ENCODE peak calls at places on chromosomes 7 and 10, in nine cellular contexts. T is body of pancreas, J is esophagus squamous epithelium, M is HepG2, V is stomach, C is hepatocyte, L is mammary epithelial cell, D is transverse colon, B is heart right ventricle. R is an unnamed sample. For H3K36me3 and H3K4me1, the result is how much of the 10 kb centered on the place peaks cover.

GRCh38 chr10:102918817-102919236 is 733 bp downstream of the CNNM2 start:
- DNase-seq in M (peak), J (no peak), B (peak), C (peak), L (peak), D (peak), T (no peak), V (no peak), R (no peak)

GRCh38 chr7:22220947-22221346 is 136.0 kb downstream of the RAPGEF5 start:
- DNase-seq in L (no peak), J (no peak), T (no peak), M (no peak), C (no peak), D (no peak), V (no peak), B (no peak), R (no peak)

GRCh38 chr7:83347836-83348482 is 185.3 kb upstream of the PCLO start:
- DNase-seq in J (no peak), C (peak), V (no peak), T (no peak), D (peak), B (no peak), L (peak), M (no peak), R (peak)

GRCh38 chr10:60465801-60466200 is 76.1 kb upstream of the ANK3 start:
- DNase-seq in D (no peak), B (no peak), T (no peak), L (no peak), J (no peak), V (no peak), C (no peak), M (no peak), R (no peak)

GRCh38 chr7:155490697-155491628 is 33.0 kb downstream of the EN2 start:
- DNase-seq in J (no peak), V (no peak), B (peak), L (no peak), M (no peak), D (peak), T (peak), C (no peak), R (no peak)

GRCh38 chr7:129778770-129779601 is 167.5 kb downstream of the NRF1 start:
- DNase-seq in T (peak), J (no peak), L (peak), M (no peak), C (peak), B (no peak), V (no peak), D (no peak), R (peak)

GRCh38 chr7:89246196-89246595 is 450.7 kb upstream of the TEX47 start:
- DNase-seq in B (no peak), D (no peak), L (no peak), J (no peak), M (no peak), V (no peak), C (no peak), T (no peak), R (no peak)

GRCh38 chr10:59073456-59074053 is 102.9 kb upstream of the PHYHIPL start:
- DNase-seq in C (peak), B (no peak), V (no peak), M (peak), T (peak), J (no peak), D (no peak), L (no peak), R (peak)

GRCh38 chr7:27192546-27193334 is 7.2 kb downstream of the HOXA13 start:
- DNase-seq in V (no peak), D (peak), B (no peak), M (no peak), C (no peak), J (no peak), L (no peak), T (peak), R (no peak)

GRCh38 chr7:152520861-152521302 is 85.1 kb upstream of the KMT2C start:
- DNase-seq in L (no peak), D (no peak), T (no peak), V (no peak), B (no peak), M (no peak), C (no peak), J (no peak), R (no peak)

GRCh38 chr10:80137031-80137712 is 4.6 kb downstream of the PLAC9 start:
- DNase-seq in J (no peak), L (no peak), T (no peak), M (no peak), V (no peak), D (no peak), B (peak), C (peak), R (no peak)

GRCh38 chr10:633279-634245 is 55.9 kb downstream of the DIP2C start:
- DNase-seq in J (no peak), C (no peak), D (no peak), L (no peak), M (peak), B (no peak), T (no peak), V (peak), R (no peak)

GRCh38 chr7:7185382-7185989 is 3.1 kb downstream of the C1GALT1 start:
- DNase-seq in L (no peak), M (no peak), J (no peak), V (no peak), T (no peak), B (no peak), C (no peak), D (no peak), R (no peak)

GRCh38 chr7:17941171-17941490 is 837 bp upstream of the SNX13 start:
- DNase-seq in L (peak), V (no peak), D (no peak), C (peak), M (peak), B (no peak), J (no peak), T (no peak), R (peak)

GRCh38 chr7:127840552-127840951 is 188.6 kb downstream of the SND1 start:
- DNase-seq in T (no peak), L (no peak), D (no peak), C (no peak), M (no peak), B (no peak), J (no peak), V (no peak), R (no peak)
- H3K36me3 ChIP-seq in T (under half), L (under half), D (under half), C (under half), M (under half), B (under half), J (under half), V (under half), R (under half)

GRCh38 chr7:158228131-158228530 is 359.5 kb downstream of the PTPRN2 start:
- DNase-seq in D (no peak), T (no peak), J (no peak), L (no peak), B (no peak), V (no peak), M (no peak), C (no peak), R (no peak)
- TF ChIP-seq CTCF in D (no peak), T (no peak), J (no peak), L (no peak), B (no peak), V (no peak), M (no peak), C (no peak), R (no peak)

GRCh38 chr10:113293167-113293566 is 259.7 kb upstream of the HABP2 start:
- DNase-seq in V (no peak), M (no peak), J (no peak), B (no peak), L (no peak), C (no peak), T (no peak), D (no peak), R (no peak)

GRCh38 chr10:113300628-113301027 is 252.2 kb upstream of the HABP2 start:
- DNase-seq in D (no peak), T (no peak), V (no peak), L (no peak), B (no peak), C (no peak), M (no peak), J (no peak), R (no peak)

GRCh38 chr10:113298616-113299015 is 254.2 kb upstream of the HABP2 start:
- DNase-seq in M (no peak), J (no peak), L (no peak), B (no peak), C (no peak), T (no peak), D (no peak), V (no peak), R (no peak)

GRCh38 chr10:113294868-113295267 is 258.0 kb upstream of the HABP2 start:
- DNase-seq in J (no peak), M (no peak), B (no peak), T (peak), D (no peak), C (no peak), L (no peak), V (no peak), R (no peak)

DNA sequence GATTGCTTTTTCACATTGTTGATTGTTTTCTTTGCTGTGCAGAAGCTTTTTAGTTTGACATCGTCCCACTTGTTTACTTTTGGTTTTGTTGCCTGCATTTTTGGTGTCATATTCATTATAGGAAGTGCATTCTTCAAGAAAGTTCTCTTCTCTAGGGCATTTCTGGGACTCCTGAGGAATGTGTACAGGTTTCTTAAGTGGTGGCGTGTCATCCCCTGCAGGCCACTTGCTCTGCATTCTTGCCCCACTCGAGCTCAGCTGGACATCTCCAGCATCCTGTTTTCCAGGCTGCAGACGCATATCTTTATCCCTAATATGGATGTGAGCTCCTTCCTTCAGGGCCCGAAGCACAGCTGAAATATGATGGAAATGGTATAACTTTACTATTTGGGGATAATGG is 255.6 kb upstream of the HABP2 start:
- DNase-seq in T (no peak), B (no peak), J (no peak), D (no peak), C (no peak), V (no peak), L (no peak), M (no peak), R (peak)
- H3K4me1 ChIP-seq in T (under half), B (under half), J (under half), D (under half), C (under half), V (under half), L (under half), M (under half), R (under half)

GRCh38 chr7:55481126-55481525 is 91.2 kb downstream of the VOPP1 start:
- DNase-seq in J (no peak), L (no peak), B (no peak), T (no peak), C (no peak), V (no peak), D (no peak), M (no peak), R (no peak)
- H3K36me3 ChIP-seq in J (under half), L (under half), B (under half), T (under half), C (under half), V (under half), D (under half), M (under half), R (under half)

GRCh38 chr10:17067549-17068264 is 61.9 kb downstream of the CUBN start:
- DNase-seq in D (no peak), V (no peak), T (no peak), M (no peak), J (no peak), C (no peak), L (no peak), B (no peak), R (no peak)
- TF ChIP-seq CTCF in D (no peak), V (no peak), T (no peak), M (no peak), J (no peak), C (no peak), L (no peak), B (no peak), R (no peak)

DNA sequence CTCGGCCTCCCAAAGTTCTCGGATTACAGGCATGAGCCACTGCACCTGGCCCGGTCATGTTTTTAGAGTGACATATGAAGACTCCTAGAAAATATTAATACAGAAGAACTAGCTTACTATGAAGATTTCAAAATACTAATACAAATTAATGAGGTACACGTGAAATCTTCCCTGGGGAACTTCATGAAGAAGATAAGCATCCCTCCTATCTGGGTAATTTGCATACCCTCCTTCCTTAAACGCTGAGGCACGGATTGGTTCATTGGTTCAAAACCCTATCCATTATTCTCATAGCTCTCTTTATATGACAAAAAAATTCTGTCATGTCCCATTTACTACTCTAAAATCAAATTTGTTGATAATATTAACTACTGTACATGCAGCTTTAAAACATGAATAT is 224.8 kb upstream of the KLF14 start:
- DNase-seq in V (no peak), T (no peak), M (no peak), C (no peak), B (no peak), L (no peak), D (no peak), J (no peak), R (no peak)
- H3K4me1 ChIP-seq in V (half or more), T (under half), M (under half), C (under half), B (under half), L (under half), D (under half), J (under half), R (under half)